ENCODE peak calls at places on chromosome 19, in ten cellular contexts. I, R, Z, G, K, Q, N, V, C and A are unnamed samples.

GRCh38 chr19:17184381-17184841 is 30.7 kb upstream of the USE1 start:
- DNase-seq in I (no peak), R (no peak), Z (no peak), G (peak; percentile 32), K (no peak), Q (no peak), N (no peak), V (peak; percentile 46), C (no peak), A (peak; percentile 50)

GRCh38 chr19:28426902-28427232 is 786.1 kb downstream of the UQCRFS1 start:
- DNase-seq in I (no peak), R (peak; percentile 42), Z (no peak), G (no peak), K (no peak), Q (no peak), N (peak; percentile 75), V (no peak), C (no peak), A (no peak)

GRCh38 chr19:38949580-38950367 is 19.0 kb downstream of the MRPS12 start:
- DNase-seq in I (no peak), R (peak; percentile 92), Z (peak; percentile 82), G (no peak), K (no peak), Q (peak; percentile 85), N (peak; percentile 62), V (peak; percentile 72), C (peak; percentile 90), A (peak; percentile 73)

GRCh38 chr19:4801085-4801619 is 9.6 kb downstream of the FEM1A start:
- DNase-seq in I (no peak), R (no peak), Z (no peak), G (no peak), K (no peak), Q (no peak), N (no peak), V (no peak), C (no peak), A (no peak)

GRCh38 chr19:53903055-53903680 is 5.9 kb upstream of the CACNG7 start:
- DNase-seq in I (no peak), R (peak; percentile 56), Z (no peak), G (peak; percentile 60), K (no peak), Q (no peak), N (peak; percentile 16), V (no peak), C (no peak), A (peak; percentile 57)

GRCh38 chr19:44356383-44357111 is at the start of gene ZNF112:
- DNase-seq in I (peak; percentile 62), R (peak; percentile 96), Z (peak; percentile 94), G (no peak), K (peak; percentile 69), Q (peak; percentile 95), N (peak; percentile 90), V (no peak), C (peak; percentile 90), A (no peak)

GRCh38 chr19:42022616-42023015 is 28.6 kb upstream of the ATP1A3 start:
- DNase-seq in I (no peak), R (no peak), Z (no peak), G (no peak), K (no peak), Q (no peak), N (no peak), V (no peak), C (no peak), A (no peak)

GRCh38 chr19:16185925-16186234 is 670 bp downstream of the FAM32A start:
- DNase-seq in I (no peak), R (no peak), Z (no peak), G (peak; percentile 10), K (no peak), Q (peak; percentile 17), N (no peak), V (no peak), C (no peak), A (no peak)

GRCh38 chr19:3458595-3459284 is 21.6 kb downstream of the SMIM24 start:
- DNase-seq in I (no peak), R (peak; percentile 74), Z (no peak), G (no peak), K (no peak), Q (no peak), N (no peak), V (no peak), C (peak; percentile 85), A (no peak)

GRCh38 chr19:35328851-35329285 is at the start of gene CD22:
- DNase-seq in I (no peak), R (no peak), Z (no peak), G (no peak), K (no peak), Q (no peak), N (no peak), V (no peak), C (no peak), A (no peak)

GRCh38 chr19:10439588-10439987 is 19.2 kb downstream of the PDE4A start:
- DNase-seq in I (no peak), R (no peak), Z (no peak), G (no peak), K (no peak), Q (no peak), N (no peak), V (no peak), C (no peak), A (no peak)

GRCh38 chr19:42529248-42529764 is 1.0 kb upstream of the CEACAM1 start:
- DNase-seq in I (peak; percentile 94), R (peak; percentile 78), Z (peak; percentile 77), G (peak; percentile 52), K (no peak), Q (peak; percentile 65), N (no peak), V (peak; percentile 53), C (peak; percentile 66), A (peak; percentile 72)

DNA sequence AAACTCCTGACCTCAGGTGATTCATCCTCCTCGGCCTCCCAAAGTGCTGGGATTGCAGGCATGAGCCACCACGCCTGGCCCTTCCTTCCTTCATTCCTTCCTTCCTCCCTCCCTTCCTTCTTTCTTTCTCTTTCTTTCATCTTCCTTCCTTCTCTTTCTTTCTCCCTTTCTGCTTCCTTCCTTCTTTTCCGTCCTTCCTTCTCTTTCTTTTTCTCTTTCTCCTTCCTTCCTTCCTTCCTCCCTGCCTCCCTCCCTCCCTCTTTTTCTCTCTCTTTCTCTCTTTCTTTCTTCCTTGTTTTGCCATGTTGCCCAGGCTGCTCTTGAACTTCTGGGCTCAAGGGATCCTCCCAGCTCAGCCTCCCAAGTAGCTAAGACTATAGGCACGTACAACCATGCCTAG is 36.5 kb upstream of the MUC16 start:
- DNase-seq in I (no peak), R (no peak), Z (no peak), G (no peak), K (no peak), Q (no peak), N (no peak), V (no peak), C (no peak), A (no peak)
- H3K4me3 ChIP-seq in I (no peak overlapping the region), R (no peak overlapping the region), Z (no peak overlapping the region), G (no peak overlapping the region), K (no peak overlapping the region), Q (no peak overlapping the region), N (no peak overlapping the region), V (no peak overlapping the region), C (no peak overlapping the region), A (no peak overlapping the region)

GRCh38 chr19:2084993-2085720 is 11.0 kb downstream of the MOB3A start:
- DNase-seq in I (no peak), R (peak; percentile 60), Z (peak; percentile 84), G (peak; percentile 99), K (no peak), Q (no peak), N (peak; percentile 27), V (peak; percentile 92), C (peak; percentile 87), A (peak; percentile 96)
- H3K4me3 ChIP-seq in I (no peak overlapping the region), R (no peak overlapping the region), Z (no peak overlapping the region), G (peak overlapping the region; percentile 72), K (no peak overlapping the region), Q (no peak overlapping the region), N (peak overlapping the region; percentile 10), V (peak overlapping the region; percentile 82), C (no peak overlapping the region), A (peak overlapping the region; percentile 97)

DNA sequence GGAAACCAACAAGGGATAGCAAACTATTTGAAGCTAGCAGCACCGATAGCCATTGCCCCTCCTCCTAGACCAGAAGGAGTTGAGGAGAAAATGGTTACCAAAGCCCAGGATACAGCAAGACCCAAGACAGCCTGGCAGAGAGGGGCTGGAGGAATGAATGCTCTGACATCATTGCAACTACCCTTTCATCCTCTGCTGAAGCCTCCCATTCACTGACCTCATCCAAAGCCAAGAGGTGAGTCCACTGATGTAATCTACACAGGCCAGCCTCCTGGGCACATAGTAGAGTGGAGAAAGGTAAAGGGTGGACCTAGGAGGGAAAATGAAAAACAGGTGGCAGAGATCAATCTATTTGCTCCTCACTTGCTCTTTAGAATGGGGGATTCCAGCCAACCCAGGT is 42.7 kb upstream of the ZNF780A start:
- DNase-seq in I (no peak), R (no peak), Z (no peak), G (no peak), K (no peak), Q (no peak), N (no peak), V (no peak), C (no peak), A (no peak)
- H3K4me3 ChIP-seq in I (no peak overlapping the region), R (no peak overlapping the region), Z (no peak overlapping the region), G (no peak overlapping the region), K (no peak overlapping the region), Q (no peak overlapping the region), N (no peak overlapping the region), V (no peak overlapping the region), C (no peak overlapping the region), A (no peak overlapping the region)

GRCh38 chr19:7115721-7116120 is 46.2 kb downstream of the ZNF557 start:
- DNase-seq in I (no peak), R (no peak), Z (no peak), G (no peak), K (no peak), Q (no peak), N (no peak), V (no peak), C (no peak), A (no peak)

GRCh38 chr19:7119582-7119981 is 50.1 kb downstream of the ZNF557 start:
- DNase-seq in I (no peak), R (no peak), Z (no peak), G (no peak), K (no peak), Q (no peak), N (no peak), V (no peak), C (no peak), A (no peak)

GRCh38 chr19:7113233-7113632 is 43.7 kb downstream of the ZNF557 start:
- DNase-seq in I (no peak), R (no peak), Z (no peak), G (no peak), K (no peak), Q (no peak), N (no peak), V (no peak), C (no peak), A (no peak)

GRCh38 chr19:7120499-7120898 is 51.0 kb downstream of the ZNF557 start:
- DNase-seq in I (no peak), R (no peak), Z (no peak), G (no peak), K (no peak), Q (no peak), N (no peak), V (no peak), C (no peak), A (no peak)

DNA sequence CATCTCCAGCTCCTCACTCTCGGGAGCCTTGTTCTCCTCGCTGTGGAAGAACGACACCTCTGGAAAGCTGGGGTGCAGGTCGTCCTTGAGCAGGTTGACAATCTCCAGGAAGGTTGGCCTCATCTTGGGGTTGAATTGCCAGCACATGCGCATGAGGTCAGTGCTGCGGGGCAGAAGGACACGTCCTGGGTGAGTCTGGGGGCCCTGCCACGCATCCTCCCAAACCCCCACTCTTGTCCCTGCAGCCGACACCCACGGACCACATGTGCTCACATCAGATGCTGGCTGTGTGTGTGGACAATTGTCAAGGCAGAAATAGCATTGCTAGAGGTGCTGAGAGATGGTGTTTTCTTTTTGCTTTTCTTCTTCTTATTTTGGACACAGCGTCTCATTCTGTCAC is 47.7 kb downstream of the ZNF557 start:
- DNase-seq in I (no peak), R (no peak), Z (no peak), G (no peak), K (no peak), Q (no peak), N (no peak), V (no peak), C (no peak), A (no peak)
- H3K4me3 ChIP-seq in I (no peak overlapping the region), R (no peak overlapping the region), Z (no peak overlapping the region), G (no peak overlapping the region), K (no peak overlapping the region), Q (no peak overlapping the region), N (no peak overlapping the region), V (no peak overlapping the region), C (no peak overlapping the region), A (no peak overlapping the region)